ENCODE peak calls at places on chromosome 12, in five cellular contexts. L is testis, N is endodermal cell, G is SK-N-SH, O is osteoblast. D is an unnamed sample.

GRCh38 chr12:121637231-121637914 is 11.0 kb downstream of the ORAI1 start:
- DNase-seq in L (no peak), N (peak; percentile 60), G (no peak), O (peak; percentile 88), D (no peak)

GRCh38 chr12:106288510-106289195 is 13.9 kb upstream of the TCP11L2 start:
- DNase-seq in L (no peak), N (peak; percentile 31), G (no peak), O (no peak), D (no peak)

GRCh38 chr12:22573181-22573580 is 28.8 kb upstream of the C2CD5 start:
- DNase-seq in L (no peak), N (no peak), G (no peak), O (no peak), D (no peak)

GRCh38 chr12:15797818-15798217 is 8.6 kb upstream of the EPS8 start:
- DNase-seq in L (no peak), N (no peak), G (no peak), O (no peak), D (no peak)

GRCh38 chr12:106049105-106049504 is 89.6 kb downstream of the NUAK1 start:
- DNase-seq in L (no peak), N (no peak), G (no peak), O (no peak), D (no peak)

GRCh38 chr12:4171742-4172141 is 101.8 kb upstream of the CCND2 start:
- DNase-seq in L (no peak), N (no peak), G (no peak), O (no peak), D (no peak)

GRCh38 chr12:103272949-103273348 is 222.8 kb downstream of the C12orf42 start:
- DNase-seq in L (no peak), N (no peak), G (no peak), O (no peak), D (no peak)

GRCh38 chr12:27667540-27667939 is 28.7 kb upstream of the REP15 start:
- DNase-seq in L (no peak), N (no peak), G (no peak), O (peak; percentile 91), D (peak; percentile 92)

GRCh38 chr12:126309278-126309677 is 1244.0 kb downstream of the AACS start:
- DNase-seq in L (no peak), N (no peak), G (no peak), O (no peak), D (no peak)

GRCh38 chr12:68630050-68630449 is 19.4 kb downstream of the RAP1B start:
- DNase-seq in L (no peak), N (peak; percentile 28), G (no peak), O (no peak), D (no peak)

GRCh38 chr12:4817813-4818212 is 91.9 kb upstream of the KCNA1 start:
- DNase-seq in L (no peak), N (no peak), G (no peak), O (no peak), D (no peak)

GRCh38 chr12:47458273-47458672 is 247.6 kb downstream of the RPAP3 start:
- DNase-seq in L (no peak), N (no peak), G (no peak), O (peak; percentile 4), D (no peak)

GRCh38 chr12:109428038-109428629 is 49.0 kb downstream of the KCTD10 start:
- DNase-seq in L (peak; percentile 85), N (peak; percentile 96), G (peak; percentile 78), O (peak; percentile 91), D (peak; percentile 91)

GRCh38 chr12:70190252-70191010 is 52.8 kb upstream of the CNOT2 start:
- DNase-seq in L (no peak), N (no peak), G (no peak), O (no peak), D (no peak)

DNA sequence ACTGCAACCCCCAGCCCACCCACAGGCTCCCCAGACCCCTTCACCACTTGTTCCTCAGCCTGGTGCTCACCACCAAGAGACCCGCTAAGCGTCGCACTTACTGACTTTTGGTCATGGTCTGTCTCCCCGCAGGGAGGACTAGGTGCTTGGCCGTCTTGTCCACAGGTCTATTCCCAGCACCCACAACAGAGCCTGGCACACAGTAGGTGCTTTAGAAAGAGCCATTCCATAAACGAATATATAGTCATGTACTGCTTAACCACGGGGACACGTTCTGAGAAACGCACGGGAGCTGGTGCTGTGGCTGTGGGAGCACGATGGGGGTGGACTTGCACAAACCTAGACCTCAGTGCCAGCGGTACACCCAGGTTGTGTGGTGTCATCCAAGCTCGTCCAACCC is 34.0 kb downstream of the NCOR2 start:
- DNase-seq in L (no peak), N (no peak), G (no peak), O (peak; percentile 13), D (no peak)
- H3K27ac ChIP-seq in L (no peak overlapping the region), N (peak overlapping the region; percentile 88), G (peak overlapping the region; percentile 89), O (no peak overlapping the region), D (no peak overlapping the region)

DNA sequence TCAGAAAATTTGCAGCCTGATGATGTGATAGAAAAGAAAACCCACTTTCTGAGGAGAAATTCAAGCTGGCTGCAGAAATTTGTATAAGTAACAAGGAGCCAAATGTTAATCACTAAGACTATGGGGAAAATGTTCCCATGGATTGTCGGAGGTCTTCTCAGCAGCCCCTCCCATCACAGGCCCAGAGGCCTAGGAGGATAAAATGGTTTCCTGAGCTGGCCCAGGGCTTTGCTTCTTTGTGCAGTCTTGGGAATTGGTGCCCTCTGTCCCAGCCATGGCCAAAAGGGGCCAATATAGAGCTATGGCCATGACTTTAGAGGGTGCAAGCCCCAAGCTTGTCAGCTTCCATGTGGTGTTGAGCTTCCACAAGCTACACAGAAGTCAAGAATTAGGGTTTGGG is 335.9 kb downstream of the ATP23 start:
- DNase-seq in L (no peak), N (no peak), G (no peak), O (no peak), D (no peak)
- H3K9me3 ChIP-seq in L (no peaks in the 10 kb centered on the region), N (peaks cover 53% of the 10 kb centered on the region), G (no peaks in the 10 kb centered on the region), O (peaks cover 5% of the 10 kb centered on the region), D (peaks cover 11% of the 10 kb centered on the region)

GRCh38 chr12:55652352-55652751 is 15.7 kb downstream of the OR10P1 start:
- DNase-seq in L (no peak), N (peak; percentile 14), G (no peak), O (no peak), D (no peak)

GRCh38 chr12:55651314-55651703 is 14.6 kb downstream of the OR10P1 start:
- DNase-seq in L (no peak), N (peak; percentile 38), G (no peak), O (no peak), D (no peak)

GRCh38 chr12:55642275-55643068 is 5.8 kb downstream of the OR10P1 start:
- DNase-seq in L (no peak), N (peak; percentile 40), G (no peak), O (no peak), D (no peak)

GRCh38 chr12:55641595-55641994 is 4.9 kb downstream of the OR10P1 start:
- DNase-seq in L (no peak), N (peak; percentile 34), G (no peak), O (no peak), D (no peak)

DNA sequence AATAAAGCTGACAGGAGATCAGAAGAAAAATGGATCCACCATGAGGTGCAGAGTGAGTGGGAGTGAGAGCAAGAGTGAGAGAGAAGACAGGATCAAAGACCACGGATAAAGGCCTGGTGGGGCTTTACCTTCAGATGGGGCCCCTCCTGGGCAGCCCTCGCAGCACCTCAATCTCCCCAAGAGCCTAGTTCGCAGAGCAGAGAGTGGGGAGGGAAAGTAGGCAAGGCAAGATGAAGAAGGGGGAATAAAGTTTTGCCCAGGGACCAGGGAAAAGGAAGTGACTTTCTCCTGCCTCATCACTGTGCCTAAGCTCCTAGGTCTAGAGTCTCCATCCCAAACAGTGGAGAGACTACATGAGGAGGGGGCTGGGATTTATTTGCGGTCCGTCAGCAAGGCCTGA is 10.3 kb downstream of the OR10P1 start:
- DNase-seq in L (no peak), N (no peak), G (no peak), O (peak; percentile 65), D (no peak)
- H3K27ac ChIP-seq in L (peak overlapping the region; percentile 88), N (no peak overlapping the region), G (no peak overlapping the region), O (no peak overlapping the region), D (peak overlapping the region; percentile 66)

GRCh38 chr12:128982134-128982533 is 128.9 kb downstream of the GLT1D1 start:
- DNase-seq in L (no peak), N (no peak), G (no peak), O (no peak), D (no peak)

GRCh38 chr12:128976120-128976519 is 122.8 kb downstream of the GLT1D1 start:
- DNase-seq in L (peak; percentile 69), N (peak; percentile 95), G (no peak), O (no peak), D (no peak)

GRCh38 chr12:128982933-128983332 is 129.7 kb downstream of the GLT1D1 start:
- DNase-seq in L (no peak), N (no peak), G (no peak), O (no peak), D (no peak)

GRCh38 chr12:128983371-128983770 is 130.1 kb downstream of the GLT1D1 start:
- DNase-seq in L (no peak), N (no peak), G (no peak), O (no peak), D (no peak)

GRCh38 chr12:128980623-128981022 is 127.3 kb downstream of the GLT1D1 start:
- DNase-seq in L (no peak), N (no peak), G (no peak), O (no peak), D (no peak)
- H3K9me3 ChIP-seq in L (no peaks in the 10 kb centered on the region), N (no peaks in the 10 kb centered on the region), G (no peaks in the 10 kb centered on the region), O (no peaks in the 10 kb centered on the region), D (no peaks in the 10 kb centered on the region)

GRCh38 chr12:117042171-117042809 is 56.9 kb downstream of the TESC start:
- DNase-seq in L (peak; percentile 40), N (peak; percentile 70), G (no peak), O (peak; percentile 95), D (no peak)

GRCh38 chr12:117038919-117039318 is 60.3 kb downstream of the TESC start:
- DNase-seq in L (no peak), N (no peak), G (no peak), O (no peak), D (no peak)

GRCh38 chr12:117041798-117042170 is 57.4 kb downstream of the TESC start:
- DNase-seq in L (no peak), N (no peak), G (no peak), O (no peak), D (no peak)

GRCh38 chr12:117039891-117040309 is 59.3 kb downstream of the TESC start:
- DNase-seq in L (no peak), N (no peak), G (no peak), O (no peak), D (no peak)

GRCh38 chr12:117040496-117040895 is 58.7 kb downstream of the TESC start:
- DNase-seq in L (no peak), N (no peak), G (no peak), O (no peak), D (no peak)
- H3K27ac ChIP-seq in L (no peak overlapping the region), N (no peak overlapping the region), G (no peak overlapping the region), O (no peak overlapping the region), D (no peak overlapping the region)

GRCh38 chr12:64670856-64671639 is 60.8 kb downstream of the RASSF3 start:
- DNase-seq in L (no peak), N (peak; percentile 81), G (no peak), O (peak; percentile 72), D (peak; percentile 77)
- H3K9me3 ChIP-seq in L (no peaks in the 10 kb centered on the region), N (no peaks in the 10 kb centered on the region), G (no peaks in the 10 kb centered on the region), O (no peaks in the 10 kb centered on the region), D (no peaks in the 10 kb centered on the region)

GRCh38 chr12:46368138-46368537 is 4.4 kb downstream of the SLC38A2 start:
- DNase-seq in L (no peak), N (no peak), G (no peak), O (no peak), D (no peak)
- H3K27ac ChIP-seq in L (peak overlapping the region; percentile 42), N (no peak overlapping the region), G (no peak overlapping the region), O (peak overlapping the region; percentile 92), D (peak overlapping the region; percentile 98)

GRCh38 chr12:132537049-132537448 is 47.1 kb downstream of the FBRSL1 start:
- DNase-seq in L (no peak), N (no peak), G (no peak), O (no peak), D (no peak)
- H3K9me3 ChIP-seq in L (no peaks in the 10 kb centered on the region), N (peaks cover 31% of the 10 kb centered on the region), G (no peaks in the 10 kb centered on the region), O (no peaks in the 10 kb centered on the region), D (peaks cover 5% of the 10 kb centered on the region)

D was measured in ascending aorta.